ENCODE peak calls at places on chromosomes 2 and 18, in six cellular contexts. E, J, L, C, U and R are unnamed samples.

GRCh38 chr2:239337877-239338484 is 62.8 kb downstream of the HDAC4 start:
- DNase-seq in E (no peak), J (no peak), L (no peak), C (no peak), U (no peak), R (no peak)

GRCh38 chr18:32770181-32770650 is 2.6 kb downstream of the KLHL14 start:
- DNase-seq in E (no peak), J (peak), L (no peak), C (no peak), U (no peak), R (no peak)

GRCh38 chr18:74963820-74964446 is 245.0 kb downstream of the PTGR3 start:
- DNase-seq in E (no peak), J (no peak), L (peak), C (peak), U (no peak), R (peak)

GRCh38 chr2:167292430-167293171 is 404.3 kb downstream of the XIRP2 start:
- DNase-seq in E (peak), J (peak), L (peak), C (peak), U (peak), R (peak)

GRCh38 chr2:223460774-223461211 is 141.4 kb downstream of the SCG2 start:
- DNase-seq in E (no peak), J (no peak), L (peak), C (peak), U (no peak), R (no peak)

GRCh38 chr2:144642106-144642505 is 122.2 kb upstream of the ZEB2 start:
- DNase-seq in E (no peak), J (no peak), L (no peak), C (no peak), U (no peak), R (no peak)

GRCh38 chr2:144516981-144517824 is 2.7 kb downstream of the ZEB2 start:
- DNase-seq in E (peak), J (no peak), L (no peak), C (peak), U (peak), R (no peak)

GRCh38 chr2:99822487-99823218 is 319.7 kb downstream of the AFF3 start:
- DNase-seq in E (no peak), J (no peak), L (no peak), C (no peak), U (no peak), R (no peak)

GRCh38 chr2:178377046-178377445 is 73.9 kb downstream of the PRKRA start:
- DNase-seq in E (no peak), J (no peak), L (no peak), C (no peak), U (no peak), R (no peak)

GRCh38 chr2:108853421-108853820 is 66.8 kb downstream of the CCDC138 start:
- DNase-seq in E (no peak), J (no peak), L (no peak), C (no peak), U (no peak), R (no peak)

GRCh38 chr2:240922234-240922981 is 16.3 kb downstream of the CROCC2 start:
- DNase-seq in E (peak), J (no peak), L (no peak), C (no peak), U (no peak), R (no peak)

GRCh38 chr2:101106453-101107181 is 44.6 kb downstream of the TBC1D8 start:
- DNase-seq in E (no peak), J (no peak), L (no peak), C (no peak), U (no peak), R (no peak)

GRCh38 chr2:15673919-15674636 is 82.4 kb downstream of the DDX1 start:
- DNase-seq in E (no peak), J (no peak), L (no peak), C (peak), U (no peak), R (no peak)

GRCh38 chr18:50696929-50697328 is 122.9 kb downstream of the MRO start:
- DNase-seq in E (no peak), J (no peak), L (no peak), C (no peak), U (no peak), R (no peak)

GRCh38 chr2:231287696-231288095 is 89.3 kb downstream of the ARMC9 start:
- DNase-seq in E (no peak), J (no peak), L (peak), C (peak), U (no peak), R (no peak)

GRCh38 chr2:38176619-38177021 is 100.7 kb upstream of the CYP1B1 start:
- DNase-seq in E (no peak), J (no peak), L (no peak), C (peak), U (no peak), R (no peak)

GRCh38 chr2:62216616-62217015 is 20.7 kb downstream of the B3GNT2 start:
- DNase-seq in E (no peak), J (no peak), L (no peak), C (peak), U (no peak), R (no peak)

GRCh38 chr2:173231042-173231441 is 123.6 kb upstream of the CDCA7 start:
- DNase-seq in E (no peak), J (no peak), L (no peak), C (no peak), U (no peak), R (peak)

GRCh38 chr18:58044370-58045264 is 591 bp downstream of the NEDD4L start:
- DNase-seq in E (no peak), J (no peak), L (no peak), C (peak), U (peak), R (no peak)

GRCh38 chr2:71282493-71282892 is 49.1 kb upstream of the ZNF638 start:
- DNase-seq in E (no peak), J (no peak), L (no peak), C (peak), U (no peak), R (no peak)

GRCh38 chr2:78418041-78418440 is 607.5 kb upstream of the REG3G start:
- DNase-seq in E (no peak), J (no peak), L (no peak), C (peak), U (no peak), R (peak)

GRCh38 chr18:70420151-70420898 is 131.5 kb downstream of the SOCS6 start:
- DNase-seq in E (no peak), J (no peak), L (no peak), C (peak), U (no peak), R (no peak)

GRCh38 chr2:128642316-128642715 is 323.6 kb upstream of the HS6ST1 start:
- DNase-seq in E (peak), J (peak), L (no peak), C (no peak), U (no peak), R (no peak)

GRCh38 chr2:54632733-54633692 is 90.4 kb upstream of the EML6 start:
- DNase-seq in E (no peak), J (no peak), L (no peak), C (peak), U (no peak), R (no peak)

GRCh38 chr18:50937183-50937582 is 30.7 kb upstream of the ELAC1 start:
- DNase-seq in E (no peak), J (no peak), L (no peak), C (no peak), U (no peak), R (no peak)

GRCh38 chr2:231017250-231017636 is 20.1 kb upstream of the C2orf72 start:
- DNase-seq in E (no peak), J (no peak), L (no peak), C (no peak), U (peak), R (no peak)

GRCh38 chr2:196983934-196984333 is 57.4 kb upstream of the PGAP1 start:
- DNase-seq in E (no peak), J (no peak), L (no peak), C (peak), U (no peak), R (no peak)

GRCh38 chr2:223944704-223945531 is at the start of gene WDFY1:
- DNase-seq in E (peak), J (peak), L (no peak), C (peak), U (peak), R (peak)

GRCh38 chr2:211503856-211504255 is 947.5 kb downstream of the CPS1 start:
- DNase-seq in E (no peak), J (no peak), L (no peak), C (no peak), U (no peak), R (no peak)

GRCh38 chr2:239506961-239507360 is 106.1 kb upstream of the HDAC4 start:
- DNase-seq in E (no peak), J (peak), L (no peak), C (no peak), U (no peak), R (no peak)